ENCODE peak calls at places on chromosomes 4 and X, in nine cellular contexts. P, Q, O, T, M, N, J, I and B are unnamed samples.

GRCh38 chr4:74964311-74964710 is 31.4 kb downstream of the PARM1 start:
- DNase-seq in M (no peak), N (no peak), T (no peak), O (no peak), I (no peak), Q (no peak), J (no peak), P (no peak), B (no peak)

GRCh38 chr4:86981789-86982188 is 47.0 kb downstream of the AFF1 start:
- DNase-seq in I (no peak), Q (no peak), N (no peak), P (no peak), O (no peak), J (no peak), T (no peak), M (no peak), B (no peak)

GRCh38 chr4:57550143-57550542 is 440.0 kb upstream of the IGFBP7 start:
- DNase-seq in N (no peak), I (no peak), M (no peak), O (no peak), J (no peak), T (no peak), Q (no peak), P (no peak), B (no peak)

GRCh38 chrX:15988661-15989603 is 134.3 kb upstream of the AP1S2 start:
- DNase-seq in O (no peak), M (no peak), T (no peak), P (peak), I (no peak), J (no peak), Q (peak), N (peak), B (peak)

GRCh38 chr4:148116264-148116663 is 325.9 kb downstream of the NR3C2 start:
- DNase-seq in O (no peak), T (no peak), N (no peak), M (no peak), P (peak), Q (peak), I (no peak), J (no peak), B (peak)

GRCh38 chrX:38798956-38799355 is 2.3 kb upstream of the MID1IP1 start:
- DNase-seq in J (no peak), Q (peak), I (no peak), O (no peak), P (peak), N (no peak), M (no peak), T (no peak), B (no peak)

GRCh38 chr4:88891636-88892035 is 165.3 kb downstream of the FAM13A start:
- DNase-seq in T (no peak), O (no peak), J (no peak), I (no peak), P (no peak), N (no peak), Q (no peak), M (no peak), B (no peak)

GRCh38 chr4:165369522-165369921 is 9.3 kb upstream of the CPE start:
- DNase-seq in Q (peak), I (peak), J (no peak), O (no peak), P (no peak), M (no peak), N (no peak), T (no peak), B (no peak)

GRCh38 chr4:113760094-113760851 is 1.3 kb downstream of the CAMK2D start:
- DNase-seq in O (peak), J (no peak), T (peak), I (peak), N (peak), Q (peak), P (peak), M (peak), B (no peak)

GRCh38 chr4:104123021-104123420 is 371.7 kb downstream of the CXXC4 start:
- DNase-seq in Q (no peak), I (no peak), P (no peak), M (no peak), T (no peak), O (no peak), N (no peak), J (no peak), B (no peak)

GRCh38 chrX:2499507-2499906 is 1.3 kb downstream of the DHRSX start:
- DNase-seq in J (no peak), Q (no peak), T (no peak), P (no peak), O (no peak), N (no peak), M (peak), I (no peak), B (no peak)

GRCh38 chr4:176883108-176883550 is 90.4 kb upstream of the VEGFC start:
- DNase-seq in N (no peak), T (peak), M (no peak), O (no peak), Q (peak), P (peak), J (no peak), I (no peak), B (no peak)

GRCh38 chrX:16469870-16470269 is 180.1 kb upstream of the S100G start:
- DNase-seq in I (no peak), P (no peak), Q (no peak), O (no peak), M (no peak), T (no peak), J (no peak), N (peak), B (no peak)

GRCh38 chrX:114798902-114799301 is 215.0 kb downstream of the HTR2C start:
- DNase-seq in P (peak), O (no peak), I (no peak), J (no peak), N (no peak), M (no peak), Q (no peak), T (no peak), B (no peak)

GRCh38 chrX:10175317-10175871 is 18.6 kb downstream of the CLCN4 start:
- DNase-seq in P (peak), Q (peak), M (no peak), N (no peak), I (no peak), T (no peak), J (no peak), O (no peak), B (no peak)

GRCh38 chr4:79223993-79224776 is 101.7 kb downstream of the NAA11 start:
- DNase-seq in N (no peak), J (no peak), M (no peak), O (no peak), I (no peak), Q (no peak), P (no peak), T (no peak), B (no peak)

GRCh38 chrX:139759637-139760036 is 51.7 kb upstream of the MCF2 start:
- DNase-seq in J (no peak), Q (peak), P (peak), O (no peak), N (peak), I (no peak), T (peak), M (no peak), B (no peak)

GRCh38 chrX:136497556-136498048 is at the start of gene HTATSF1:
- DNase-seq in Q (no peak), J (no peak), P (no peak), I (no peak), N (no peak), M (peak), T (peak), O (no peak), B (no peak)

GRCh38 chr4:182022899-182023298 is 220.3 kb upstream of the TENM3 start:
- DNase-seq in N (no peak), P (no peak), Q (no peak), J (no peak), T (no peak), O (no peak), M (no peak), I (no peak), B (no peak)

GRCh38 chrX:460116-460515 is 73.4 kb upstream of the PPP2R3B start:
- DNase-seq in Q (no peak), M (no peak), T (no peak), P (no peak), J (no peak), O (no peak), N (no peak), I (no peak), B (no peak)

GRCh38 chrX:154445776-154446175 is 1.8 kb downstream of the FAM50A start:
- DNase-seq in O (no peak), P (no peak), I (no peak), N (no peak), Q (no peak), M (no peak), J (no peak), T (no peak), B (no peak)

GRCh38 chr4:128525939-128526630 is 238.5 kb upstream of the PGRMC2 start:
- DNase-seq in T (no peak), Q (peak), M (no peak), N (no peak), I (no peak), O (no peak), J (no peak), P (peak), B (no peak)

GRCh38 chr4:16237715-16238114 is 11.4 kb upstream of the TAPT1 start:
- DNase-seq in T (no peak), P (no peak), M (no peak), O (no peak), J (no peak), N (no peak), I (no peak), Q (no peak), B (no peak)

GRCh38 chrX:12153741-12154140 is 15.5 kb downstream of the FRMPD4 start:
- DNase-seq in I (no peak), Q (peak), T (no peak), J (no peak), O (no peak), P (no peak), N (no peak), M (no peak), B (no peak)

GRCh38 chr4:55251896-55252295 is 94.1 kb upstream of the SRD5A3 start:
- DNase-seq in Q (no peak), I (no peak), P (no peak), T (no peak), M (no peak), J (no peak), O (no peak), N (no peak), B (no peak)

GRCh38 chr4:55253911-55254593 is 92.0 kb upstream of the SRD5A3 start:
- DNase-seq in I (no peak), Q (no peak), J (no peak), N (no peak), T (no peak), M (no peak), P (no peak), O (no peak), B (no peak)

GRCh38 chr4:55255171-55255570 is 90.9 kb upstream of the SRD5A3 start:
- DNase-seq in J (no peak), N (no peak), M (no peak), Q (peak), I (no peak), P (peak), O (no peak), T (no peak), B (no peak)

GRCh38 chr4:55258152-55258863 is 87.7 kb upstream of the SRD5A3 start:
- DNase-seq in T (no peak), J (no peak), Q (peak), P (no peak), M (no peak), O (no peak), N (no peak), I (no peak), B (no peak)

DNA sequence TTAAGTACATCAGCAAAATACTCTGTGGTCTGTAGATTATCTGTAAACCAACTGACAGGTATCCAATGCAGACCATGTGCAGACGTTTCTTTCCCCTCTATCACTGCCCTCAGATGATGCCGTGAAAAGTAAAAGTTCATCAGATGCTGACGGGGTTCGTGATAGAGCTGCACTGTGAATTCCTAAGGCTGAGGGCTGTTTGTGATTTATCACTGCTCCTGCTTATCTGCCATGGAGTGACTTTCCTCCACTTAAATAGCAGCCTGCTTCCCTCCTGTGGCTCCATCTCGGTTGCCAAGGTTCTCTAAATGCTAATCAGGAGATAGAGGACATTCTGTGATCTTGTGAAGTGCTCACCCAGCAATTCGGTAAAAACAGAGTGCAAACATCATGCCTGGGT is 89.3 kb upstream of the SRD5A3 start:
- DNase-seq in P (no peak), I (no peak), N (no peak), T (no peak), J (no peak), M (no peak), Q (no peak), O (no peak), B (no peak)
- TF ChIP-seq CTCF in P (no peak), I (no peak), N (no peak), T (no peak), J (no peak), M (no peak), Q (no peak), O (no peak), B (no peak)

DNA sequence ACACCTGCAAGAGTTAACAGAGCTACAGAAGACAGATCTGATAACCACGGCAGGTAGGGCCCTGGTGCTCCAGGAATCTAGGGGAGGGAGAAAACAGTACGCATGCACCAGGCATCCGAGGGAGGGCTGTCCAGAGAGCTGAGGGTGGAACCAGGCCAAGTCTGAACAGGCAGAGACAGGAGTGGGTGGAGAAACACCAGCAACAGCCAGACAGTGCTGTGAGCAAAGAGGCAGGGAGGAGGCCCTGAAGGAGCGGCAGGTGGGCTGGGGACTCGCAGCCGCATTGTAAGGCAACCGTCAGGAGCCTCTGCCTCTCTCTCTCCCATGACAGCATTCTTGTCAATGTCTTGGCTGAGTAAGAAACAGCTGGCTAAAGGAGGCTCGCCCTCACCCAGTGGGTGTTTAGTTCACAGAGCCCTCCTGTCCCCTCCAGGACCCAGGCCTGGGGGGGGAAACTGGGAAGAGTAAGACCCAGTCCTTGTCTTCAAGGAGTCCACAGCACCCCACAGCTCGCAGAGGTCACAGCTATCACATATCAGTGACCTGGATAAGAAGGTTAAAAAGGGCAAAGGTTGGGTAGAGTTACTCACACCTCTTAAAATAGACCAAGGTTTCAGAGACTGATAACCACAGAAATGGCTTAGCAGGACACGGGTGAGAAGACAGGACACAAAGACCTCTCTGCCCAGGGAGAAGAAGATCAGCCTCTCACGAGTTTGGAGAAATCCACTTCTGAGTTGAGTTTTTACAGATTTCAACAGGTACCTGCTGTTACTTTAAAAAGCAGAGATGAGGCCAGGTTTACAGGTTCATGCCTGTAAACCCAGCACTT is 10.5 kb downstream of the ACSL1 start:
- DNase-seq in T (peak), J (peak), M (peak), N (peak), O (peak), P (peak), I (peak), Q (peak), B (no peak)
- H3K4me3 ChIP-seq in T (no peak), J (peak), M (peak), N (peak), O (peak), P (peak), I (no peak), Q (no peak), B (no peak)

GRCh38 chr4:19752600-19752999 is 499.1 kb upstream of the SLIT2 start:
- DNase-seq in Q (no peak), T (no peak), I (no peak), M (no peak), N (no peak), J (no peak), P (no peak), O (no peak), B (no peak)
- TF ChIP-seq CTCF in Q (no peak), T (no peak), I (no peak), M (no peak), N (no peak), J (no peak), P (no peak), O (no peak), B (no peak)

DNA sequence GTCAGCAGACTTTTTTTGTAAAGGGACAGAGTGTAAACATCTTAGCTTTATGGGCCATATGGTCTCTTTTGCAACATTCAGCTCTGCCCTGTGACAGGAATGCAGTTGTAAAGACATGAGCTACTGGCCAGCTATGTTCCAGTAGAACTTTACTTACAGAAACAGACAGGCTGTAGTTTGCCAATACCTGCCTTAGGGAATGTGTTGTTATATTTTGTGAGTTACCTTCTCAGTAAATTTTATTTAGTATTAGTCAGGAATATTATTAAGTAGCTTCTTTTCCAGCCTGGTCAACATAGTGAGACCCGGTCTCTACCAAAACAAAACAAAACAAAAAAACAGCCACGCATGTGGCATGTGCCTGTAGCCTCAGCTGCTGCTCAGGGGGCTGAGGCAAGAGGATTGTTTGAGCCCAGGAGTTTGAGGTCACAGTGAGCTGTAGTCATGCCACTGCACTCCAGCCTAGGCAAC is 48.8 kb downstream of the HTT start:
- DNase-seq in T (no peak), I (no peak), Q (peak), N (no peak), O (no peak), M (no peak), P (peak), J (no peak), B (no peak)
- H3K4me3 ChIP-seq in T (no peak), I (no peak), Q (no peak), N (no peak), O (no peak), M (no peak), P (no peak), J (no peak), B (no peak)

GRCh38 chr4:105569851-105570207 is 17.4 kb downstream of the ARHGEF38 start:
- DNase-seq in Q (no peak), P (no peak), I (no peak), J (no peak), O (peak), N (no peak), M (no peak), T (no peak), B (no peak)
- TF ChIP-seq CTCF in Q (no peak), P (no peak), I (no peak), J (no peak), O (no peak), N (no peak), M (no peak), T (no peak), B (no peak)

GRCh38 chr4:154399259-154399974 is 92.2 kb downstream of the DCHS2 start:
- DNase-seq in M (no peak), Q (peak), N (no peak), P (peak), I (no peak), O (no peak), J (no peak), T (peak), B (no peak)
- H3K4me3 ChIP-seq in M (peak), Q (no peak), N (no peak), P (peak), I (no peak), O (peak), J (peak), T (peak), B (no peak)

GRCh38 chrX:132092439-132093065 is 35.3 kb downstream of the FRMD7 start:
- DNase-seq in T (peak), N (peak), I (peak), O (peak), M (peak), P (peak), J (peak), Q (peak), B (peak)
- TF ChIP-seq CTCF in T (peak), N (peak), I (peak), O (peak), M (no peak), P (peak), J (peak), Q (peak), B (peak)

DNA sequence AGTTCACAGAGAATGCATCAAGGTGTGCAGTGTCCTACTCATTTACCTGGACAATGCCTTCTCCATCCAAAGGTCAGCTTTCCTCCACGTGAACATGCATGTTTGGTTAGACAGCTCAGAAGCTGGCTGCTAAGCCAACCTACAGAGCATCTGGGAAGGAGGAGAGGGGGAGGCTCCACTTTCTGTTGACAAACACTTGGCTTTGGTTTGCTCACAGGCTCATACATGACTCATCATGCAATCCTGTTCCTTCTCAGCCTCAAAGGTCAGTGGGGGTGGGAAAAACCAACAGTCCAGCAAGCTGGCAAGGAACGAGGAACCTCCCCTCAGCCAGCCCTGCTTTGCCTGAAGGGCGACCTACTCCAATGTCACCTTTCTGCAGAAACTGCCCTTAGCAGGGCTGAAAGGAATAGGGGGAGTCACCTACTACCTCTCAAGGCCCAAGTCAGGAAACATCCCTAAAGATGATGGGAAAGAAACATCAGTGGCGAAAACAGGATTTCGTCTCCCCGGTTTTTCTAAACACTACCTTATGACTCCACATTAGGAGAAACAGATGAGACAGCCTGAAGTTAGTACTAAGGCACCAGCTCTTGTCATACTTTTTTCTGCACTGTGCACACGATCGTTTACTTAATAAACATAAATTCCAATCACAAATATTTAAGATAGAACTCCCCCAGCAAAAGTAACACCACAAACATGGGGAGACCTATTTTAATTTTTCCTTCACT is 37.9 kb downstream of the RELL1 start:
- DNase-seq in O (peak), P (peak), N (no peak), I (peak), Q (peak), T (peak), M (peak), J (peak), B (peak)
- H3K4me3 ChIP-seq in O (no peak), P (peak), N (no peak), I (no peak), Q (no peak), T (no peak), M (no peak), J (no peak), B (no peak)

DNA sequence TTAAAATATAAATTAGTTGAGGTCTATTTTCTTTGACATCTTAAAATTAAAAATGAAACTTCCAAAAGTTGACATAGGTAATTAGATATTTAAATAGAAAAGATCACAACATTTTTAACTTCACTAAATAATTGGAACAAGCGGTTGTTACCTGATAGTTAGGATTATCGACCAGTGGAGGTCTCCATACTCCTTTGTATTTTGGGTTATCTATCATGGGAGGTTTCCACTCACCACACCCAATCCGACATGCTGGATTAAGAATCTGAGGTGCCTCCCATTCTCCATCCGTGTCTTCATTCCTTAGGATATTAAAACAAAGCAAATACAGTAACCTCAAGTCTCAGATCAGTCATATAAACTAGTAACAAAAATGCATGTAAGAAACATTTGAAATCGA is 22.2 kb downstream of the SCOC start:
- DNase-seq in N (no peak), O (no peak), M (no peak), J (no peak), P (no peak), Q (no peak), T (no peak), I (no peak), B (no peak)
- TF ChIP-seq CTCF in N (no peak), O (no peak), M (no peak), J (no peak), P (no peak), Q (no peak), T (no peak), I (no peak), B (no peak)